ENCODE peak calls at places on chromosomes 6 and 20, in ten cellular contexts. Y is CD8-positive, alpha-beta T cell; E is IMR-90; Q is PC-3; J is AG09309; H is uterus; K is bronchial epithelial cell; I is OCI-LY7; U is endothelial cell of umbilical vein; P is pancreas. C is an unnamed sample.

GRCh38 chr20:12056836-12057235 is 139.1 kb downstream of the BTBD3 start:
- DNase-seq in Y (no peak), E (no peak), Q (no peak), J (no peak), H (no peak), K (no peak), I (no peak), U (no peak), P (no peak), C (no peak)

GRCh38 chr6:105321728-105322127 is 81.2 kb downstream of the PREP start:
- DNase-seq in Y (no peak), E (no peak), Q (no peak), J (no peak), H (no peak), K (no peak), I (no peak), U (no peak), P (no peak), C (no peak)

GRCh38 chr20:1500496-1500895 is 9.3 kb upstream of the SIRPB2 start:
- DNase-seq in Y (no peak), E (no peak), Q (no peak), J (no peak), H (no peak), K (peak), I (no peak), U (no peak), P (no peak), C (no peak)

GRCh38 chr20:9609892-9610502 is 95.6 kb downstream of the LAMP5 start:
- DNase-seq in Y (peak), E (peak), Q (peak), J (peak), H (peak), K (peak), I (peak), U (peak), P (peak), C (peak)

GRCh38 chr6:154410619-154411044 is 54.0 kb upstream of the IPCEF1 start:
- DNase-seq in Y (no peak), E (peak), Q (peak), J (peak), H (peak), K (peak), I (no peak), U (peak), P (peak), C (peak)

GRCh38 chr6:149834513-149835481 is 29.4 kb downstream of the LRP11 start:
- DNase-seq in Y (peak), E (peak), Q (peak), J (no peak), H (peak), K (peak), I (peak), U (peak), P (peak), C (no peak)

GRCh38 chr6:71187136-71187535 is 101.5 kb upstream of the OGFRL1 start:
- DNase-seq in Y (no peak), E (no peak), Q (no peak), J (no peak), H (no peak), K (no peak), I (no peak), U (no peak), P (no peak), C (no peak)

GRCh38 chr6:148528292-148528691 is 185.7 kb downstream of the SASH1 start:
- DNase-seq in Y (no peak), E (peak), Q (peak), J (no peak), H (no peak), K (no peak), I (peak), U (no peak), P (no peak), C (peak)

GRCh38 chr6:112780498-112781096 is 433.5 kb downstream of the RFPL4B start:
- DNase-seq in Y (no peak), E (peak), Q (peak), J (peak), H (peak), K (peak), I (peak), U (peak), P (peak), C (peak)

GRCh38 chr6:14584450-14584849 is 466.9 kb downstream of the CD83 start:
- DNase-seq in Y (no peak), E (peak), Q (peak), J (no peak), H (no peak), K (no peak), I (no peak), U (no peak), P (no peak), C (peak)

GRCh38 chr6:150651808-150652473 is 52.3 kb downstream of the PLEKHG1 start:
- DNase-seq in Y (no peak), E (no peak), Q (no peak), J (no peak), H (no peak), K (no peak), I (no peak), U (no peak), P (no peak), C (no peak)

GRCh38 chr20:21826946-21827345 is 121.5 kb downstream of the PAX1 start:
- DNase-seq in Y (no peak), E (no peak), Q (no peak), J (no peak), H (no peak), K (no peak), I (no peak), U (no peak), P (no peak), C (no peak)

GRCh38 chr6:33983109-33983475 is 162.8 kb downstream of the GRM4 start:
- DNase-seq in Y (no peak), E (peak), Q (peak), J (no peak), H (peak), K (peak), I (no peak), U (no peak), P (peak), C (no peak)

GRCh38 chr6:159052720-159053119 is 7.9 kb upstream of the TAGAP start:
- DNase-seq in Y (no peak), E (no peak), Q (no peak), J (no peak), H (no peak), K (no peak), I (peak), U (no peak), P (no peak), C (no peak)

GRCh38 chr6:31651602-31652191 is 764 bp downstream of the BAG6 start:
- DNase-seq in Y (no peak), E (peak), Q (peak), J (peak), H (no peak), K (peak), I (no peak), U (peak), P (no peak), C (peak)

GRCh38 chr20:17557675-17558006 is 12.2 kb upstream of the DSTN start:
- DNase-seq in Y (no peak), E (peak), Q (peak), J (no peak), H (peak), K (peak), I (no peak), U (peak), P (peak), C (peak)

GRCh38 chr20:18678599-18678998 is 90.7 kb downstream of the DTD1 start:
- DNase-seq in Y (no peak), E (no peak), Q (no peak), J (no peak), H (no peak), K (no peak), I (no peak), U (no peak), P (no peak), C (no peak)

GRCh38 chr6:89974776-89975175 is 80.5 kb downstream of the GJA10 start:
- DNase-seq in Y (no peak), E (no peak), Q (no peak), J (no peak), H (no peak), K (no peak), I (no peak), U (no peak), P (no peak), C (no peak)

GRCh38 chr6:80938131-80938530 is 814.4 kb downstream of the TENT5A start:
- DNase-seq in Y (no peak), E (no peak), Q (no peak), J (no peak), H (no peak), K (peak), I (no peak), U (no peak), P (no peak), C (peak)

GRCh38 chr20:49394757-49395156 is 87.7 kb downstream of the KCNB1 start:
- DNase-seq in Y (no peak), E (no peak), Q (no peak), J (no peak), H (no peak), K (no peak), I (no peak), U (no peak), P (no peak), C (no peak)

GRCh38 chr20:49395659-49396058 is 86.8 kb downstream of the KCNB1 start:
- DNase-seq in Y (no peak), E (no peak), Q (no peak), J (no peak), H (no peak), K (no peak), I (no peak), U (no peak), P (no peak), C (no peak)

GRCh38 chr20:49395183-49395582 is 87.3 kb downstream of the KCNB1 start:
- DNase-seq in Y (no peak), E (no peak), Q (no peak), J (no peak), H (peak), K (no peak), I (no peak), U (no peak), P (no peak), C (no peak)

GRCh38 chr20:49397525-49397924 is 84.9 kb downstream of the KCNB1 start:
- DNase-seq in Y (no peak), E (peak), Q (peak), J (no peak), H (no peak), K (peak), I (no peak), U (no peak), P (no peak), C (peak)

DNA sequence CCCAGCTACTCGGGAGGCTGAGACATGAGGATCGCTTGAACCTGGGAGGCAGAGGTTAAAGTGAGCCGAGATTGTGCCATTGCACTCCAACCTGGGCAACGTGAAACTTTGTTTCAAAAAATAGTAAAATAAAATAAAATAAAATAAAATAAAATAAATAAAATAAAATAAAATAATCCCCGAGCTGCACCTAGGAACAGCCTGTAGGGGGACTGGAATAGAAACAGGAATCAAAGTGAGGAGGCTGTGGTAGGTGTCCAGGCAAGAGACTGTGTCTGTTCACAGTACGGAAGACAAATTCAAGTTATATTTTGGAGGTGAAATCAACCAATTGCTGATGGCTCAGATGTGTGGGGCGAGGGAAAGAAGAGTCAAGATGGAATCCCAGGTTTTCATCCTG is 86.2 kb downstream of the KCNB1 start:
- DNase-seq in Y (no peak), E (no peak), Q (no peak), J (no peak), H (no peak), K (no peak), I (no peak), U (no peak), P (no peak), C (peak)
- TF ChIP-seq CTCF in Y (no peak), E (peak), Q (peak), J (peak), H (no peak), K (no peak), I (no peak), U (no peak), P (no peak), C (no peak)

GRCh38 chr6:101396552-101397173 is 3.2 kb downstream of the GRIK2 start:
- DNase-seq in Y (peak), E (peak), Q (peak), J (no peak), H (no peak), K (peak), I (peak), U (peak), P (peak), C (peak)

GRCh38 chr6:101395345-101395744 is 1.8 kb downstream of the GRIK2 start:
- DNase-seq in Y (no peak), E (no peak), Q (peak), J (no peak), H (no peak), K (no peak), I (no peak), U (no peak), P (no peak), C (no peak)

GRCh38 chr6:101398716-101399626 is 5.5 kb downstream of the GRIK2 start:
- DNase-seq in Y (no peak), E (peak), Q (no peak), J (no peak), H (no peak), K (no peak), I (no peak), U (no peak), P (no peak), C (no peak)

GRCh38 chr6:101399627-101399955 is 6.1 kb downstream of the GRIK2 start:
- DNase-seq in Y (no peak), E (no peak), Q (no peak), J (no peak), H (no peak), K (no peak), I (no peak), U (no peak), P (no peak), C (no peak)

GRCh38 chr6:101397199-101397598 is 3.7 kb downstream of the GRIK2 start:
- DNase-seq in Y (no peak), E (peak), Q (peak), J (no peak), H (no peak), K (peak), I (peak), U (no peak), P (no peak), C (no peak)
- TF ChIP-seq CTCF in Y (no peak), E (peak), Q (peak), J (peak), H (no peak), K (peak), I (peak), U (no peak), P (no peak), C (no peak)

DNA sequence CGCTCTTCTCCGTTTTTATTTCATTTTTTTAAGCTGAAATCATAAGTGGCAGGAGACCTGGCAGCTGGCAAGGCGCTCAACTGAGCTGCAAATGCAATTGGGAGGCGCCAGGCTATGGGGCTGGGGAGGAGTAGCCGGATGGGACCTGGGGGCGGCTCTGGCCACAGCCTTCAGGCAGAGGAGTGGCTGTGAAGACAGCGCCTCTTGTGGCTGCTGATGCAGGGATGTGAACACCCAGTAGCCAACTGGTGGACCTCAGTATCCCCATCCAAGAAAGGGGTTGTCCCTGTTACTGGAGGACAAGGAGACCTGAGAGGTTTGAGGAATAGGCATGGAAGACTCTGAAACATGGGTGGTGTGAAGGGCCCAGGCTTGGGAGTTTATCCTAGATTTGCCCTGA is 12.6 kb downstream of the KCNK17 start:
- DNase-seq in Y (no peak), E (no peak), Q (peak), J (no peak), H (no peak), K (no peak), I (no peak), U (no peak), P (no peak), C (no peak)
- TF ChIP-seq CTCF in Y (no peak), E (peak), Q (peak), J (peak), H (no peak), K (peak), I (peak), U (peak), P (no peak), C (peak)

GRCh38 chr20:61113731-61114130 is 138.3 kb upstream of the CDH4 start:
- DNase-seq in Y (no peak), E (no peak), Q (no peak), J (no peak), H (no peak), K (no peak), I (no peak), U (no peak), P (no peak), C (no peak)

GRCh38 chr20:61114776-61115175 is 137.3 kb upstream of the CDH4 start:
- DNase-seq in Y (no peak), E (no peak), Q (no peak), J (no peak), H (no peak), K (no peak), I (no peak), U (no peak), P (no peak), C (no peak)

GRCh38 chr20:61115627-61116026 is 136.4 kb upstream of the CDH4 start:
- DNase-seq in Y (no peak), E (no peak), Q (no peak), J (no peak), H (no peak), K (no peak), I (no peak), U (no peak), P (no peak), C (no peak)

GRCh38 chr20:61109221-61109805 is 142.7 kb upstream of the CDH4 start:
- DNase-seq in Y (no peak), E (no peak), Q (no peak), J (no peak), H (no peak), K (no peak), I (no peak), U (no peak), P (no peak), C (no peak)

GRCh38 chr20:61112515-61112914 is 139.5 kb upstream of the CDH4 start:
- DNase-seq in Y (no peak), E (peak), Q (no peak), J (no peak), H (no peak), K (no peak), I (no peak), U (no peak), P (no peak), C (no peak)
- TF ChIP-seq CTCF in Y (no peak), E (no peak), Q (no peak), J (no peak), H (no peak), K (no peak), I (no peak), U (no peak), P (no peak), C (no peak)

DNA sequence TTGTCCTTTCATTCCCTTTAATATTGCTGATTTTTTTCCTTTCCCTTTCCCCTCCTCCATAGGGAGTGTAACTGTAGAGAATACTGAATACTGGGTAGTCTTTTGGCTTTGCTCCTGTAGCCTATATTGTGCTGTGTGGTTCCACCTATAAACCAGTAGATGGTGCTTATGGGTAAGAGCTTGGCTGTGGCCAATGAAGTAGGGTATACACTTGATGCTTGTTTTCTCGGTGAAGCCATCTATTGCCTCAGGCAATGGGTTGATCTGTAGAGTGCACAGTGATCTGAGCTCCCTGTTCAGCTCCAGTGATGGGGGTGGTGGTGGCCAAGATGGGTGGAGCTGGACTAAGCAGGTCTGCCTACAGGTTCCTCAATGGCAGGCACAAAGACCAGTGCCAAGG is 203.3 kb upstream of the IMPG1 start:
- DNase-seq in Y (no peak), E (no peak), Q (peak), J (no peak), H (no peak), K (no peak), I (no peak), U (peak), P (no peak), C (no peak)
- TF ChIP-seq CTCF in Y (no peak), E (no peak), Q (no peak), J (no peak), H (no peak), K (no peak), I (peak), U (peak), P (no peak), C (no peak)